ENCODE peak calls at places on chromosomes 1 and 21, in eight cellular contexts. A is epithelial cell of esophagus, B is breast epithelium, L is colonic mucosa, X is GM06990, N is BJ, Q is hepatocyte, M is pancreas. T is an unnamed sample.

GRCh38 chr1:172450524-172450885 is 6.6 kb upstream of the PIGC start:
- DNase-seq in A (no peak), B (no peak), L (peak), X (no peak), N (no peak), Q (peak), M (peak), T (no peak)

GRCh38 chr1:15941044-15941840 is 34.7 kb downstream of the ZBTB17 start:
- DNase-seq in A (no peak), B (no peak), L (no peak), X (no peak), N (no peak), Q (no peak), M (peak), T (peak)

GRCh38 chr21:35265170-35265877 is 216.2 kb upstream of the RUNX1 start:
- DNase-seq in A (peak), B (no peak), L (no peak), X (no peak), N (no peak), Q (no peak), M (no peak), T (no peak)

GRCh38 chr1:177687544-177687943 is 282.3 kb downstream of the SEC16B start:
- DNase-seq in A (no peak), B (no peak), L (no peak), X (no peak), N (no peak), Q (no peak), M (no peak), T (no peak)

GRCh38 chr1:154682252-154682651 is 74.3 kb upstream of the ADAR start:
- DNase-seq in A (no peak), B (no peak), L (no peak), X (no peak), N (no peak), Q (no peak), M (no peak), T (no peak)

GRCh38 chr1:47351305-47351704 is 17.7 kb downstream of the CMPK1 start:
- DNase-seq in A (peak), B (no peak), L (no peak), X (peak), N (no peak), Q (no peak), M (no peak), T (no peak)

GRCh38 chr1:219488275-219488674 is 124.6 kb downstream of the ZC3H11B start:
- DNase-seq in A (no peak), B (no peak), L (no peak), X (no peak), N (no peak), Q (no peak), M (no peak), T (no peak)

GRCh38 chr21:31156662-31157061 is 118.4 kb upstream of the KRTAP19-8 start:
- DNase-seq in A (no peak), B (no peak), L (no peak), X (no peak), N (no peak), Q (no peak), M (no peak), T (no peak)

GRCh38 chr1:84724128-84724860 is 34.0 kb upstream of the SSX2IP start:
- DNase-seq in A (no peak), B (no peak), L (no peak), X (no peak), N (no peak), Q (no peak), M (no peak), T (no peak)

GRCh38 chr1:53375440-53375839 is 47.6 kb upstream of the LRP8 start:
- DNase-seq in A (no peak), B (no peak), L (peak), X (no peak), N (no peak), Q (no peak), M (no peak), T (peak)

GRCh38 chr1:1470626-1471388 is 758 bp upstream of the ATAD3B start:
- DNase-seq in A (peak), B (no peak), L (peak), X (no peak), N (no peak), Q (peak), M (no peak), T (no peak)

GRCh38 chr1:7230121-7230895 is 445.1 kb downstream of the CAMTA1 start:
- DNase-seq in A (no peak), B (no peak), L (no peak), X (no peak), N (no peak), Q (no peak), M (no peak), T (no peak)

GRCh38 chr1:176073524-176074157 is 133.4 kb downstream of the COP1 start:
- DNase-seq in A (peak), B (no peak), L (peak), X (no peak), N (peak), Q (peak), M (no peak), T (no peak)

GRCh38 chr1:9359898-9360297 is 67.2 kb downstream of the SPSB1 start:
- DNase-seq in A (no peak), B (no peak), L (no peak), X (no peak), N (no peak), Q (no peak), M (no peak), T (no peak)

GRCh38 chr1:112797221-112797620 is 82.1 kb upstream of the PPM1J start:
- DNase-seq in A (no peak), B (no peak), L (no peak), X (no peak), N (no peak), Q (no peak), M (no peak), T (no peak)

GRCh38 chr1:82141393-82141792 is 340.7 kb downstream of the ADGRL2 start:
- DNase-seq in A (no peak), B (no peak), L (no peak), X (no peak), N (no peak), Q (no peak), M (no peak), T (no peak)

GRCh38 chr21:37005548-37006242 is 807 bp upstream of the RIPPLY3 start:
- DNase-seq in A (no peak), B (no peak), L (no peak), X (no peak), N (no peak), Q (no peak), M (peak), T (no peak)

GRCh38 chr1:202133016-202133415 is 10.3 kb downstream of the GPR37L1 start:
- DNase-seq in A (no peak), B (peak), L (no peak), X (no peak), N (no peak), Q (peak), M (no peak), T (peak)

GRCh38 chr1:26225033-26225831 is 8.8 kb upstream of the CEP85 start:
- DNase-seq in A (peak), B (peak), L (peak), X (peak), N (no peak), Q (peak), M (peak), T (peak)

GRCh38 chr21:22575165-22575584 is 1577.0 kb downstream of the NCAM2 start:
- DNase-seq in A (no peak), B (no peak), L (no peak), X (no peak), N (no peak), Q (peak), M (no peak), T (no peak)

GRCh38 chr1:24157921-24158481 is 15.1 kb upstream of the IL22RA1 start:
- DNase-seq in A (no peak), B (no peak), L (no peak), X (no peak), N (no peak), Q (no peak), M (no peak), T (no peak)

GRCh38 chr1:55833452-55834160 is 618.4 kb upstream of the USP24 start:
- DNase-seq in A (no peak), B (no peak), L (no peak), X (no peak), N (peak), Q (no peak), M (no peak), T (no peak)

GRCh38 chr1:203520315-203520714 is 26.4 kb downstream of the OPTC start:
- DNase-seq in A (peak), B (no peak), L (no peak), X (no peak), N (no peak), Q (no peak), M (no peak), T (no peak)

GRCh38 chr1:153805042-153805745 is 30.0 kb downstream of the SLC27A3 start:
- DNase-seq in A (peak), B (peak), L (peak), X (peak), N (peak), Q (no peak), M (no peak), T (peak)

DNA sequence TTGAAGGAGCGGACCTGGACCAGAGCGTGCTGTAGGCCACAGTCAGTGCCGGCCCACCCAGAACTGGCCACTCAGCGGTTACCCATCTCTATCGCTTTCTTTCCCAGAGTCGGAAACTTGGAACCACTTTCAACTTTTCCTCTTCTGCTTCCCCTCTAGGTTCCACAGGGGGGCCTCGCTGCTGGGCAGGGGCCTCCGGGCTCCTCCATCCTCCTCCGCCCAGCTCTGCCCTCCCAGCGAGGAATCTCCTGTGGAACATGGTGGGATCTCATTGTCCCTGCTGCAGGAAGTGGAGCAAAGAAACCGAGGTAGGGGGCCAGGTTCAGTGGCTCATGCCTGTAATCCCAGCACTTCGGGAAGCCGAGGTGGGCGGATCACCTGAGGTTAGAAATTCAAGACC is 139.2 kb downstream of the ETS2 start:
- DNase-seq in A (no peak), B (no peak), L (no peak), X (no peak), N (no peak), Q (no peak), M (no peak), T (peak)
- TF ChIP-seq CTCF in A (no peak), B (no peak), L (no peak), X (no peak), N (no peak), Q (no peak), M (no peak), T (no peak)

DNA sequence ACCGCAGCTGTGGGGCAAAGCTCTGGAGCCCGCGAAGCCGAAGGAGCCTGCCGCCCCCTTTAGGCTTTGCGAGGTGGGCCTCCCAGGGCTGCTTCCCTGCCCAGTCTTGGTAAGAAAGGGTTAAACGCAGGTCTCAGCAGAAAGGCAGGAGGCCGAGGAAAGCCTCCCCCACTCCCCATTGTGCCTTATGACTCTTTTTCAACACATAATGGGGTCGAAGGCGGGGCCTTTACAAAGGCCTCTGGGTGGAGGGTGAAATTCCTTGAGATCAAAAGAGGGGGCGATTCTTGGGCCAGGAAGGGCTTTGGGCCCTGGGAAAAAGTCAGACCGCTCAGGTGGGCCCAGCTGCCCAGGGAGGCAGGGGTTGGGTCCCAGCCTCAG is 880 bp downstream of the ALPL start:
- DNase-seq in A (no peak), B (no peak), L (no peak), X (no peak), N (no peak), Q (no peak), M (no peak), T (no peak)
- TF ChIP-seq CTCF in A (no peak), B (no peak), L (no peak), X (no peak), N (no peak), Q (no peak), M (no peak), T (no peak)

GRCh38 chr1:61047061-61047460 is 35.3 kb upstream of the NFIA start:
- DNase-seq in A (peak), B (no peak), L (no peak), X (no peak), N (no peak), Q (no peak), M (no peak), T (no peak)

GRCh38 chr1:61046434-61046833 is 35.9 kb upstream of the NFIA start:
- DNase-seq in A (peak), B (no peak), L (no peak), X (no peak), N (no peak), Q (no peak), M (no peak), T (no peak)

GRCh38 chr1:61042679-61043009 is 39.7 kb upstream of the NFIA start:
- DNase-seq in A (no peak), B (no peak), L (no peak), X (no peak), N (no peak), Q (no peak), M (no peak), T (no peak)

GRCh38 chr1:61043010-61043820 is 39.1 kb upstream of the NFIA start:
- DNase-seq in A (peak), B (peak), L (peak), X (peak), N (no peak), Q (peak), M (peak), T (peak)
- TF ChIP-seq CTCF in A (peak), B (peak), L (peak), X (peak), N (peak), Q (peak), M (peak), T (peak)

GRCh38 chr1:11052839-11053757 is 6.1 kb upstream of the MASP2 start:
- DNase-seq in A (no peak), B (no peak), L (no peak), X (no peak), N (no peak), Q (no peak), M (no peak), T (no peak)
- TF ChIP-seq CTCF in A (no peak), B (no peak), L (no peak), X (peak), N (no peak), Q (no peak), M (no peak), T (no peak)

DNA sequence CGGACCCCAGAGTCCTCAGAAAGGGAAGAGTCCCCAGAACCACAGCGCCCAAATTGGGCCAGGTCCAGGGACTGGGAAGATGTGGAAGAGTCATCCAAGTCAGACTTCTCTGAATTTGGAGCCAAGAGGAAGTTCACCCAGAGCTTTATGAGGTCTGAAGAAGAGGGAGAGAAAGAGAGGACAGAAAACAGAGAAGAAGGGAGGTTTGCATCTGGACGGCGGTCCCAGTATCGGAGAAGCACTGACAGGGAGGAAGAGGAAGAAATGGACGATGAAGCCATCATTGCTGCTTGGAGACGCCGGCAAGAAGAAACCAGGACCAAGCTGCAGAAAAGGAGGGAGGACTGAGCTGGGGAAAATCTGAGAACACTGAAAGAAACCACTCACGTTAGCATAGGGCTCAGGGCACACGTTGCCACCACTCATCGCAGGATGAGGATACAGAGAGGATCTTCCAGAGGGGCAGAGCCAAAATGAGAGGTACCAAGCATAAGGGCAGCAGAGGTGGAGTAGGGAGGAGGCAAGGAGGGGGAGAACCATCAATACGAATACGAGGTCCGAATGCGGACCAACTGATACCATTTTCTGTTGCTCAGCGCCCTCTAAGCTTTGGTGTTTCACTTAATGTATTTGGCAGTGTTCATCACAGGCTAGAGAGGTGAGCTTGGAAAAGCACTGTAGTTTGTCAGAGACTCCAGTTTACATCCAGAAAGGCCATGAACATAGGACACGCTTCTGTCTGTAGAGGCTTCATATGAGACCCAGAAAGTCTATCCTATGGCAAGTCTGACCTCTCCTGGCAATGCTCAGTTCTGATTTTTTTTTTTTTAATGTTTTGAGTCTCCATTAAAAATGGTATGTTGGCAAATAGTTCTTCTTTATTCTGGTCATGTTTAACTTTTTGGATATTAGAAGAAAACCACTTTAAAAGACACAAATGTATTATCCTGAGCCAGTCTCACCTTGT is 34.7 kb downstream of the STYXL2 start:
- DNase-seq in A (peak), B (no peak), L (no peak), X (no peak), N (no peak), Q (no peak), M (no peak), T (no peak)
- TF ChIP-seq CTCF in A (peak), B (no peak), L (no peak), X (no peak), N (no peak), Q (peak), M (no peak), T (no peak)

T was measured in upper lobe of left lung.